ENCODE peak calls at places on chromosomes 2 and 18, in four cellular contexts. H is effector memory CD8-positive, alpha-beta T cell; N is activated CD4-positive, alpha-beta T cell treated with anti-CD3 and anti-CD28 coated beads, Interleukin-2, amount 50 U/mL, for 1 hour; S is lower lobe of right lung. C is an unnamed sample.

GRCh38 chr2:99478632-99479031 is 11.2 kb downstream of the REV1 start:
- DNase-seq in H (no peak), N (no peak), S (no peak), C (no peak)

GRCh38 chr2:28174211-28174610 is 218.4 kb upstream of the FOSL2 start:
- DNase-seq in H (no peak), N (no peak), S (no peak), C (no peak)

GRCh38 chr2:185833864-185834263 is 95.3 kb downstream of the FSIP2 start:
- DNase-seq in H (no peak), N (no peak), S (no peak), C (no peak)

GRCh38 chr2:142052220-142052863 is 78.5 kb downstream of the LRP1B start:
- DNase-seq in H (no peak), N (no peak), S (no peak), C (no peak)

GRCh38 chr2:108853421-108853820 is 66.8 kb downstream of the CCDC138 start:
- DNase-seq in H (no peak), N (no peak), S (no peak), C (no peak)

GRCh38 chr2:191845248-191845715 is 1.6 kb downstream of the CAVIN2 start:
- DNase-seq in H (no peak), N (no peak), S (peak; percentile 53), C (peak; percentile 76)

GRCh38 chr2:232512557-232512956 is 7.6 kb upstream of the PRSS56 start:
- DNase-seq in H (no peak), N (no peak), S (no peak), C (no peak)

GRCh38 chr2:88483200-88483599 is 30.7 kb upstream of the FOXI3 start:
- DNase-seq in H (no peak), N (no peak), S (no peak), C (no peak)

GRCh38 chr2:68426885-68427579 is 40.1 kb downstream of the FBXO48 start:
- DNase-seq in H (no peak), N (no peak), S (no peak), C (no peak)

GRCh38 chr18:57869228-57869627 is 66.1 kb upstream of the ATP8B1 start:
- DNase-seq in H (no peak), N (no peak), S (no peak), C (no peak)

GRCh38 chr2:101190753-101191516 is 39.8 kb upstream of the TBC1D8 start:
- DNase-seq in H (no peak), N (no peak), S (no peak), C (no peak)

GRCh38 chr2:207819021-207819687 is 49.4 kb upstream of the FZD5 start:
- DNase-seq in H (no peak), N (no peak), S (no peak), C (no peak)

GRCh38 chr18:74139888-74140287 is 7.7 kb downstream of the FBXO15 start:
- DNase-seq in H (no peak), N (no peak), S (no peak), C (no peak)

GRCh38 chr2:107473145-107473544 is 353.5 kb upstream of the RGPD4 start:
- DNase-seq in H (no peak), N (no peak), S (no peak), C (no peak)

GRCh38 chr2:60939622-60940021 is 58.2 kb downstream of the REL start:
- DNase-seq in H (no peak), N (no peak), S (no peak), C (no peak)

GRCh38 chr2:158228943-158229508 is 127.3 kb downstream of the UPP2 start:
- DNase-seq in H (no peak), N (no peak), S (no peak), C (no peak)

GRCh38 chr2:200419325-200419724 is 90.5 kb downstream of the KCTD18 start:
- DNase-seq in H (no peak), N (no peak), S (no peak), C (no peak)

GRCh38 chr2:18378020-18378653 is 182.3 kb downstream of the RDH14 start:
- DNase-seq in H (peak; percentile 10), N (peak; percentile 1), S (no peak), C (no peak)

GRCh38 chr2:45199973-45200372 is 190.7 kb upstream of the SIX2 start:
- DNase-seq in H (no peak), N (no peak), S (no peak), C (peak; percentile 32)

GRCh38 chr18:58454406-58455061 is 174.4 kb downstream of the ALPK2 start:
- DNase-seq in H (no peak), N (no peak), S (no peak), C (no peak)

GRCh38 chr18:79380816-79381806 is 14.6 kb upstream of the NFATC1 start:
- DNase-seq in H (peak; percentile 66), N (peak; percentile 71), S (peak; percentile 65), C (peak; percentile 78)

GRCh38 chr18:43034683-43035500 is 80.6 kb downstream of the RIT2 start:
- DNase-seq in H (no peak), N (no peak), S (no peak), C (no peak)

GRCh38 chr2:39494784-39495251 is 57.7 kb upstream of the MAP4K3 start:
- DNase-seq in H (no peak), N (no peak), S (no peak), C (no peak)

GRCh38 chr2:2567776-2568175 is 236.7 kb upstream of the MYT1L start:
- DNase-seq in H (no peak), N (no peak), S (no peak), C (no peak)

GRCh38 chr18:55763805-55764204 is 175.8 kb upstream of the TCF4 start:
- DNase-seq in H (no peak), N (no peak), S (no peak), C (no peak)

GRCh38 chr2:216286616-216287231 is 85.6 kb downstream of the MARCHF4 start:
- DNase-seq in H (no peak), N (no peak), S (no peak), C (no peak)

GRCh38 chr2:79670198-79670597 is 157.3 kb downstream of the CTNNA2 start:
- DNase-seq in H (no peak), N (no peak), S (peak; percentile 29), C (peak; percentile 14)

GRCh38 chr2:120847700-120848321 is 112.1 kb downstream of the GLI2 start:
- DNase-seq in H (no peak), N (no peak), S (peak; percentile 43), C (peak; percentile 22)

GRCh38 chr2:86072271-86072858 is 33.3 kb downstream of the POLR1A start:
- DNase-seq in H (no peak), N (no peak), S (peak; percentile 65), C (peak; percentile 73)

GRCh38 chr2:158463496-158464095 is 6.8 kb downstream of the PKP4 start:
- DNase-seq in H (no peak), N (no peak), S (no peak), C (no peak)

GRCh38 chr2:202934456-202934855 is 22.4 kb downstream of the CARF start:
- DNase-seq in H (no peak), N (no peak), S (no peak), C (no peak)

GRCh38 chr2:146602856-146603255 is 1242.0 kb upstream of the ACVR2A start:
- DNase-seq in H (no peak), N (no peak), S (no peak), C (no peak)

GRCh38 chr2:212537311-212538155 is 1.1 kb downstream of the ERBB4 start:
- DNase-seq in H (no peak), N (no peak), S (peak; percentile 64), C (peak; percentile 69)

GRCh38 chr2:109129356-109129920 is 433 bp downstream of the SH3RF3 start:
- DNase-seq in H (no peak), N (peak; percentile 27), S (peak; percentile 47), C (peak; percentile 69)

GRCh38 chr2:124145982-124146381 is 120.9 kb downstream of the CNTNAP5 start:
- DNase-seq in H (no peak), N (no peak), S (no peak), C (no peak)

GRCh38 chr18:64618390-64618789 is 469.5 kb upstream of the LINC00305 start:
- DNase-seq in H (no peak), N (no peak), S (no peak), C (no peak)

GRCh38 chr18:75923169-75923568 is 495.7 kb upstream of the SMIM21 start:
- DNase-seq in H (no peak), N (no peak), S (peak; percentile 55), C (peak; percentile 78)